ENCODE peak calls at places on chromosomes 5 and 9, in four cellular contexts. S is A549, D is GM12892, N is IMR-90. L is an unnamed sample.

GRCh38 chr5:176740702-176741565 is 69.4 kb upstream of the UNC5A start:
- DNase-seq in D (no peak), S (no peak), N (no peak), L (no peak)

GRCh38 chr9:34540826-34541225 is 18.0 kb upstream of the ENHO start:
- DNase-seq in D (no peak), S (no peak), N (peak; percentile 64), L (peak; percentile 42)

GRCh38 chr9:133705576-133705975 is 32.6 kb downstream of the SARDH start:
- DNase-seq in N (no peak), S (no peak), D (no peak), L (no peak)

GRCh38 chr5:37435261-37435660 is 56.1 kb downstream of the WDR70 start:
- DNase-seq in D (no peak), N (peak; percentile 62), S (no peak), L (no peak)

GRCh38 chr9:117448066-117448465 is 33.2 kb upstream of the ASTN2 start:
- DNase-seq in N (no peak), S (no peak), D (no peak), L (no peak)

GRCh38 chr9:123611228-123611627 is 255.2 kb downstream of the CRB2 start:
- DNase-seq in N (peak; percentile 22), S (no peak), D (no peak), L (no peak)

GRCh38 chr9:93452710-93453046 is 703 bp downstream of the FAM120AOS start:
- DNase-seq in N (no peak), S (no peak), D (no peak), L (no peak)

GRCh38 chr5:67010684-67011409 is 185.8 kb downstream of the CD180 start:
- DNase-seq in S (no peak), D (no peak), N (peak; percentile 94), L (peak; percentile 23)

GRCh38 chr9:118510711-118511110 is 806.5 kb downstream of the TLR4 start:
- DNase-seq in D (no peak), S (no peak), N (no peak), L (no peak)

GRCh38 chr5:51696122-51696521 is 312.9 kb downstream of the ISL1 start:
- DNase-seq in N (no peak), D (no peak), S (no peak), L (no peak)

DNA sequence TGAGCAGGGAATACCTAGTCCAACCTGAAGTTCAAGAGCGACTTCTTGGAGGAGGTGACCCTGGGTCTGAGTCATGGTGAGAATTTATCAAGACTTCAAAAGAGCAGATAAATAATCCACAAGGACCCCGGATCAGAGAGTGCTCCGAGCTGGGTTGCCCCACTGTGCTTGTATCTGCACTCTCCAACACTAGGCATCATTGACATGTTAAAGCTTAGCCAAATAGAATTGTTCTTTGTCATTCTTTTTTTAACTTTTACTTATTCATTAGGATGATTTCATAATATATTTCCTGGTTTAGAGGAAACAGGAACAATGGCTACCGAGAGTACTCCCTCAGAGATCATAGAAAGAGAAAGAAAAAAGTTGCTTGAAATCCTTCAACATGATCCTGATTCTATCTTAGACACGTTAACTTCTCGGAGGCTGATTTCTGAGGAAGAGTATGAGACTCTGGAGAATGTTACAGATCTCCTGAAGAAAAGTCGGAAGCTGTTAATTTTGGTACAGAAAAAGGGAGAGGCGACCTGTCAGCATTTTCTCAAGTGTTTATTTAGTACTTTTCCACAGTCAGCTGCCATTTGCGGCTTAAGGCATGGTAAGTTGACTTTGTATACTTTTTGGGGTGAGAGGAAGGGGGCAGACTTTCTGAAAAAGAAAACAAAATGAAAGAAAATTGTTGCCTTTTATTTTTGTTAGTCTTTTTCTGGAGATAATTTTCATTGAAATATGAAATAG is at the start of gene CARD6:
- DNase-seq in S (peak; percentile 46), N (peak; percentile 31), D (no peak), L (peak; percentile 26)
- TF ChIP-seq POLR2A in S (no peak), N (no peak), D (no peak), L (no peak)

DNA sequence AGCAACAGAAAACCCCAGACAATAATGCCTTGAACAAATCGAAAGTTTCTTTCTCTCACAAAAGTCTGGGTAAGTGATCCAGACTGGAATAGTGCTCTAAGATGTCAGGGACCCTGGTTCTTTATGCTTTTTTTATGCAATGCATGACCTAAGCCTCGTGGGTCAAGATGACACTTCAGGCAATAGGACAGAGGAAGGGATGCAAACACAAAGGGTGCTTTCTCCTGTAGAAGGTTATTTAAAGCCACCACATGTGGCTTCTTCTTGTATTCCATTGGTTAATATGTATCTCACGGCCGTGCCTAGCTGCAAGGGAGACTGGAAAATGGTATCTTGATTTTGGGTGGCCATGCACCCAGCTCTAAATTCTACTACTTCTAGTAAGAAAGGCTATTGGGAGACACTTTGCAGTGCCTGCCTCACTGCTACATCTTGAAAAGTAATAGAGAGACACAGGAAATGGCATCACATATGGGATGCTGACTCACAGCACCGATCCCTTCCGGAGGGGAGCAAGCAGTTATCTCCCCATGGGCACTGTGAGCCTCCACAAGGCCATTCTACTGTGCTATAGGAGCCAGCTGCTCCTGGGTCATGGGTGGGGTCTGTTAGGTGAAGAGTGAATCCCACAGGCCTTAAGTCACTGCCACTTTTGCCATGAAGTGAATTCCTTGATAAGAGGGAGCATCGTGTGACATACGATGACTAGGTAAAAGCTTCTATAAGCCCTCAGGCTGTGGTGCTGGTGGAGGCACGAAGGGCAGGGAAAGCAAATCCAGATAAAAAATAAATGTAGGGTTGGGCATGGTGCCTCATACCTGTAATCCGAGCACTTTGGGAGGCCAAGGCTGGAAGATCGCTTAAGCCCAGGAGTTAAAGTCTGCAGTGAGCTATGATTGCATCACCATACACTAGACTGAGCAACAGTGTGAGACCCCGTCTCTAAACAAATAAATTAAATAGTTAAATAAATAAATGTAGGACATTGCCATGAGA is 32.5 kb upstream of the RAB14 start:
- DNase-seq in S (no peak), N (peak; percentile 81), D (no peak), L (peak; percentile 75)
- TF ChIP-seq POLR2A in S (no peak), N (no peak), D (no peak), L (no peak)

GRCh38 chr9:35618325-35618727 is at the start of gene CD72:
- DNase-seq in D (no peak), N (no peak), S (no peak), L (no peak)
- TF ChIP-seq POLR2A in D (peak; percentile 24), N (no peak), S (no peak), L (no peak)

GRCh38 chr9:109793921-109794320 is 13.9 kb downstream of the PALM2AKAP2 start:
- DNase-seq in D (no peak), N (no peak), S (no peak), L (no peak)

GRCh38 chr9:109789582-109790360 is 9.8 kb downstream of the PALM2AKAP2 start:
- DNase-seq in D (no peak), S (no peak), N (no peak), L (no peak)

GRCh38 chr9:109791747-109792146 is 11.7 kb downstream of the PALM2AKAP2 start:
- DNase-seq in D (no peak), N (no peak), S (no peak), L (no peak)

GRCh38 chr9:109793196-109793595 is 13.2 kb downstream of the PALM2AKAP2 start:
- DNase-seq in N (peak; percentile 94), S (peak; percentile 34), D (no peak), L (peak; percentile 92)

DNA sequence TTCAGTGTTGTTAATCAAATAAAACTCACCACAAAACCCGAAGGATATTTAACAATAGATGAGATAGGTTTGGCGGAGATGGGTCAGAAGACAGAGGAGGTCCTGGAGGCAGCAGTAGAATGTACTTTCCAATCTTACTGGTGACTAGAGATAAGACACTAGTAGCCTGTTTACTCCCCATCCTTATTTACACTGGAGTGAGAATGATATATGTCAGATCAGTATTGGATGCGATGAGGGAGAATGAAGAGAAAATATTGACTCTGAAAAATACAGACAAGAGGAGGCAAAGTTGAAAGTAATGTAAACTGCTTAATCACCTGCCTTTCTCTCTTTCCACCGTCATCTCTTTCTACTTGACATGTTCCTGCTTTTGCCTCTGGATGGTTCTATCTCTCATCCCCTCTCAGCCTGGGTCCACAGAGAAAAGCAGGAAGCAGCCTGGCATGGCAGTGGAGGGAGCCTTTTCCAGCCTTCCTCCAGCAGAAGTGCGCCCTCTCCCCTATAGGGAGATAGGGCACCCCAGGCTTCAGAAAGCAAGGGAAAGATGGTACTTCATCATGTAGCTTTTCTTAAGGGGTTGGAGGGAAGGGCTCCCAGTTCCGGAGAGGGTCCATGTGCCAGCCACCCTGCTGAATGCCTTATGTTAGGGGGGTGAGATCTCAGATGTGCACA is 11.1 kb downstream of the PALM2AKAP2 start:
- DNase-seq in S (no peak), D (no peak), N (no peak), L (no peak)
- TF ChIP-seq POLR2A in S (no peak), D (no peak), N (no peak), L (no peak)

GRCh38 chr5:91379602-91380490 is 3.3 kb downstream of the ARRDC3 start:
- DNase-seq in D (peak; percentile 49), S (peak; percentile 78), N (peak; percentile 84), L (peak; percentile 67)
- TF ChIP-seq POLR2A in D (no peak), S (no peak), N (peak; percentile 68), L (peak; percentile 37)

DNA sequence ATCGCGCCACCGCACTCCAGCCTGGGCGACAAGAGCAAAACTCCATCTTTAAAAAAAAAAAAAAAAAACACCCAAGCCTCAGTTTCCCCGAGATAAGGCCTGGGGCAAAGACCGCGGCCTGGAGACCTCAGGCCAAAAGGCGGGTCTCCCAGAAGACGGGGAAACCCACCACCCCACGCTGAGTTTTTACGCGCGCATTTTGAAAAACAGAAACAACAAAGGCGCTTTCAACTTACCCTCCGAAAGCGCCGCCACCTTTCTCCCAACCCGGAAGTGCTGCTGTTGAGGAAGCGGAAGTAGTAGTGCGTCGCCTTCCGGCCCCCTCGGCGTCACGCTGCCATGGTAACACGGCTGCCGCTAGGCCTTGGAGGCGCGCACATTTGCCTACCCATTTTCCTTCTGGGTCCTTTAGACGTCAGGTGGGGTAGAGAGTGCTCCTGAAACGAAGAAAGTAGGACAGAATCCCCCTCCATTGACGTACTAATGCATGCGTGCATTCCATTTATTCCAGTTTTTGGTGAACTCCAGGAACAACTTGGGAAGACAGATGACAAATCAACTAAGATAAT is at the start of gene TTF1:
- DNase-seq in S (peak; percentile 94), D (peak; percentile 86), N (peak; percentile 88), L (peak; percentile 99)
- TF ChIP-seq POLR2A in S (peak; percentile 69), D (peak; percentile 76), N (peak; percentile 44), L (peak; percentile 37)